ENCODE peak calls at places on chromosome 6, in seven cellular contexts. One of them, this sample, is unnamed.

GRCh38 chr6:2990179-2990931 is 9.3 kb upstream of the NQO2 start:
- DNase-seq in NCI-H2171 treated with DMSO at 0.1 percent for 48 hours: no peak
- DNase-seq in stimulated activated CD8-positive, alpha-beta memory T cell treated with anti-CD3 and anti-CD28 coated beads, Interleukin-7, amount 100 ng/mL, for 24 hours: no peak
- DNase-seq in hippocampal formation: no peak
- DNase-seq in GM13976: no peak
- DNase-seq in AG10803: peak
- DNase-seq in activated CD8-positive, alpha-beta memory T cell treated with anti-CD3 and anti-CD28 coated beads for 24 hours: peak
- DNase-seq in this sample: peak

GRCh38 chr6:17083397-17083796 is 18.5 kb upstream of the STMND1 start:
- DNase-seq in activated CD8-positive, alpha-beta memory T cell treated with anti-CD3 and anti-CD28 coated beads for 24 hours: no peak
- DNase-seq in stimulated activated CD8-positive, alpha-beta memory T cell treated with anti-CD3 and anti-CD28 coated beads, Interleukin-7, amount 100 ng/mL, for 24 hours: no peak
- DNase-seq in hippocampal formation: no peak
- DNase-seq in AG10803: no peak
- DNase-seq in GM13976: no peak
- DNase-seq in NCI-H2171 treated with DMSO at 0.1 percent for 48 hours: no peak
- DNase-seq in this sample: no peak

GRCh38 chr6:10400330-10400729 is 14.5 kb downstream of the TFAP2A start:
- DNase-seq in hippocampal formation: no peak
- DNase-seq in NCI-H2171 treated with DMSO at 0.1 percent for 48 hours: no peak
- DNase-seq in AG10803: no peak
- DNase-seq in GM13976: no peak
- DNase-seq in stimulated activated CD8-positive, alpha-beta memory T cell treated with anti-CD3 and anti-CD28 coated beads, Interleukin-7, amount 100 ng/mL, for 24 hours: no peak
- DNase-seq in activated CD8-positive, alpha-beta memory T cell treated with anti-CD3 and anti-CD28 coated beads for 24 hours: no peak
- DNase-seq in this sample: no peak

GRCh38 chr6:125944434-125944816 is 12.1 kb upstream of the HINT3 start:
- DNase-seq in AG10803: peak
- DNase-seq in GM13976: no peak
- DNase-seq in stimulated activated CD8-positive, alpha-beta memory T cell treated with anti-CD3 and anti-CD28 coated beads, Interleukin-7, amount 100 ng/mL, for 24 hours: no peak
- DNase-seq in activated CD8-positive, alpha-beta memory T cell treated with anti-CD3 and anti-CD28 coated beads for 24 hours: no peak
- DNase-seq in hippocampal formation: peak
- DNase-seq in NCI-H2171 treated with DMSO at 0.1 percent for 48 hours: no peak
- DNase-seq in this sample: no peak

GRCh38 chr6:129890701-129891100 is 29.6 kb upstream of the TMEM244 start:
- DNase-seq in AG10803: no peak
- DNase-seq in GM13976: no peak
- DNase-seq in stimulated activated CD8-positive, alpha-beta memory T cell treated with anti-CD3 and anti-CD28 coated beads, Interleukin-7, amount 100 ng/mL, for 24 hours: no peak
- DNase-seq in NCI-H2171 treated with DMSO at 0.1 percent for 48 hours: no peak
- DNase-seq in hippocampal formation: no peak
- DNase-seq in activated CD8-positive, alpha-beta memory T cell treated with anti-CD3 and anti-CD28 coated beads for 24 hours: no peak
- DNase-seq in this sample: no peak

GRCh38 chr6:39791311-39791710 is 865 bp upstream of the DAAM2 start:
- DNase-seq in AG10803: peak
- DNase-seq in NCI-H2171 treated with DMSO at 0.1 percent for 48 hours: no peak
- DNase-seq in stimulated activated CD8-positive, alpha-beta memory T cell treated with anti-CD3 and anti-CD28 coated beads, Interleukin-7, amount 100 ng/mL, for 24 hours: no peak
- DNase-seq in hippocampal formation: no peak
- DNase-seq in GM13976: no peak
- DNase-seq in activated CD8-positive, alpha-beta memory T cell treated with anti-CD3 and anti-CD28 coated beads for 24 hours: no peak
- DNase-seq in this sample: no peak

GRCh38 chr6:4647414-4648365 is 128.5 kb upstream of the CDYL start:
- DNase-seq in hippocampal formation: peak
- DNase-seq in stimulated activated CD8-positive, alpha-beta memory T cell treated with anti-CD3 and anti-CD28 coated beads, Interleukin-7, amount 100 ng/mL, for 24 hours: no peak
- DNase-seq in AG10803: peak
- DNase-seq in NCI-H2171 treated with DMSO at 0.1 percent for 48 hours: peak
- DNase-seq in activated CD8-positive, alpha-beta memory T cell treated with anti-CD3 and anti-CD28 coated beads for 24 hours: peak
- DNase-seq in GM13976: no peak
- DNase-seq in this sample: peak

GRCh38 chr6:129493396-129493902 is 216.5 kb downstream of the ARHGAP18 start:
- DNase-seq in stimulated activated CD8-positive, alpha-beta memory T cell treated with anti-CD3 and anti-CD28 coated beads, Interleukin-7, amount 100 ng/mL, for 24 hours: no peak
- DNase-seq in NCI-H2171 treated with DMSO at 0.1 percent for 48 hours: no peak
- DNase-seq in GM13976: no peak
- DNase-seq in hippocampal formation: no peak
- DNase-seq in activated CD8-positive, alpha-beta memory T cell treated with anti-CD3 and anti-CD28 coated beads for 24 hours: no peak
- DNase-seq in AG10803: peak
- DNase-seq in this sample: peak

GRCh38 chr6:166720859-166721258 is 93.8 kb upstream of the RPS6KA2 start:
- DNase-seq in activated CD8-positive, alpha-beta memory T cell treated with anti-CD3 and anti-CD28 coated beads for 24 hours: no peak
- DNase-seq in GM13976: no peak
- DNase-seq in stimulated activated CD8-positive, alpha-beta memory T cell treated with anti-CD3 and anti-CD28 coated beads, Interleukin-7, amount 100 ng/mL, for 24 hours: no peak
- DNase-seq in NCI-H2171 treated with DMSO at 0.1 percent for 48 hours: no peak
- DNase-seq in hippocampal formation: no peak
- DNase-seq in AG10803: no peak
- DNase-seq in this sample: no peak

GRCh38 chr6:108630050-108630714 is 69.5 kb downstream of the FOXO3 start:
- DNase-seq in hippocampal formation: no peak
- DNase-seq in GM13976: no peak
- DNase-seq in AG10803: no peak
- DNase-seq in stimulated activated CD8-positive, alpha-beta memory T cell treated with anti-CD3 and anti-CD28 coated beads, Interleukin-7, amount 100 ng/mL, for 24 hours: no peak
- DNase-seq in activated CD8-positive, alpha-beta memory T cell treated with anti-CD3 and anti-CD28 coated beads for 24 hours: no peak
- DNase-seq in NCI-H2171 treated with DMSO at 0.1 percent for 48 hours: no peak
- DNase-seq in this sample: no peak

GRCh38 chr6:167118839-167119238 is 4.1 kb upstream of the CCR6 start:
- DNase-seq in AG10803: no peak
- DNase-seq in activated CD8-positive, alpha-beta memory T cell treated with anti-CD3 and anti-CD28 coated beads for 24 hours: no peak
- DNase-seq in hippocampal formation: no peak
- DNase-seq in GM13976: no peak
- DNase-seq in stimulated activated CD8-positive, alpha-beta memory T cell treated with anti-CD3 and anti-CD28 coated beads, Interleukin-7, amount 100 ng/mL, for 24 hours: no peak
- DNase-seq in NCI-H2171 treated with DMSO at 0.1 percent for 48 hours: no peak
- DNase-seq in this sample: no peak

GRCh38 chr6:170497845-170498281 is 55.2 kb downstream of the PSMB1 start:
- DNase-seq in activated CD8-positive, alpha-beta memory T cell treated with anti-CD3 and anti-CD28 coated beads for 24 hours: no peak
- DNase-seq in NCI-H2171 treated with DMSO at 0.1 percent for 48 hours: peak
- DNase-seq in GM13976: no peak
- DNase-seq in hippocampal formation: no peak
- DNase-seq in AG10803: no peak
- DNase-seq in stimulated activated CD8-positive, alpha-beta memory T cell treated with anti-CD3 and anti-CD28 coated beads, Interleukin-7, amount 100 ng/mL, for 24 hours: no peak
- DNase-seq in this sample: no peak

This sample was measured in RKO.